ENCODE peak calls at places on chromosomes 2 and 18, in eight cellular contexts. S is effector memory CD4-positive, alpha-beta T cell; G is adrenal gland; F is colonic mucosa; R is GM23248; T is AG04450; Z is brain microvascular endothelial cell; D is lower lobe of right lung. X is an unnamed sample.

GRCh38 chr2:53913721-53914120 is 54.0 kb upstream of the GPR75 start:
- DNase-seq in S (no peak), G (no peak), F (no peak), R (peak), T (no peak), Z (peak), D (no peak), X (peak)

GRCh38 chr2:236694125-236694888 is 124.7 kb downstream of the ACKR3 start:
- DNase-seq in S (no peak), G (no peak), F (no peak), R (no peak), T (no peak), Z (no peak), D (no peak), X (no peak)

GRCh38 chr18:5197032-5197434 is at the start of gene AKAIN1:
- DNase-seq in S (no peak), G (peak), F (no peak), R (peak), T (no peak), Z (peak), D (no peak), X (peak)

GRCh38 chr2:160339726-160340125 is 139.7 kb upstream of the ITGB6 start:
- DNase-seq in S (no peak), G (no peak), F (no peak), R (no peak), T (no peak), Z (no peak), D (no peak), X (no peak)

GRCh38 chr2:152542995-152543481 is 174.2 kb downstream of the PRPF40A start:
- DNase-seq in S (no peak), G (peak), F (no peak), R (peak), T (peak), Z (peak), D (no peak), X (peak)

GRCh38 chr2:132497591-132497990 is 81.0 kb downstream of the GPR39 start:
- DNase-seq in S (no peak), G (no peak), F (no peak), R (peak), T (no peak), Z (no peak), D (no peak), X (peak)

GRCh38 chr18:49565101-49565500 is 3.2 kb downstream of the LIPG start:
- DNase-seq in S (no peak), G (no peak), F (no peak), R (no peak), T (no peak), Z (no peak), D (no peak), X (no peak)

GRCh38 chr2:36362291-36362690 is 6.7 kb downstream of the CRIM1 start:
- DNase-seq in S (no peak), G (no peak), F (no peak), R (peak), T (no peak), Z (peak), D (no peak), X (peak)

GRCh38 chr2:210577263-210578071 is 21.1 kb downstream of the CPS1 start:
- DNase-seq in S (no peak), G (no peak), F (no peak), R (peak), T (no peak), Z (peak), D (no peak), X (peak)

DNA sequence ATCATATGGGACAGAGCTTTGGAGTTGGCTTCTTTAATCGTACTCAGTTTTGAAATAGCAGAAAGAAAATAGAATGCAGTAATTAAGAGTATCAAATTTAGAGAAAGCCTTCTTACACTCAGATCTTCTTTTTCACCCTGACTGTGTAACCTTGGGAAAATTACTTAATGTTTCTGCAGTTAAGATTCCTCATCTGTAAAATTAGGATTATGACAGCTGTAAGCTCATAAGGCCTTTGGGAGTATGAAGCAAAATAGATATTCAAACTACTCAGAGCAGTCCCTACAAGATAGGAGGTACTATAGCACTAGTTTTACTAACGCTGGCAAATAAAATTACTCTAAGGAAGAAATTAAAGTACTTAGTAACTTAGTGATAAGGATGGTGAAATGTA is 5.6 kb downstream of the COL3A1 start:
- DNase-seq in S (no peak), G (no peak), F (no peak), R (no peak), T (no peak), Z (no peak), D (no peak), X (no peak)
- H3K4me3 ChIP-seq in S (no peak), G (peak), F (no peak), R (peak), T (peak), Z (no peak), D (peak), X (no peak)

DNA sequence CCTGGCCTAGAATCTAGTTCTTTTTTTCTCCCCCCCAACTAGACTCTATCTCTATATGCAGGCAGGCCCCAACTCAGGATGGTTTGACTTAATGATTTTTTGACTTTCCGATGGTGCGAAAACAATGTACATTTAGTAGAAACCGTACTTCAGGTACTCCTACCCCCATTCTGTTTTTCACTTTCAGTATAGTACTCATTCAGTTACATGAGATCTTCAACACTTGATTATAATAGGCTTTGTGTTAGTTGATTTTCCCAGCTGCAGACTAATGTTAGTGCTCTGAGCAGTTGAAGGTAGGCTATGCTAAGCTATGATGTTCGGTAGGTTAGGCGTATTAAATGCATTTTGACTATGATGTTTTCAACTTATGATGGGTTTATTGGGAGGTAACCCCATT is 37.7 kb downstream of the PLEKHB2 start:
- DNase-seq in S (no peak), G (no peak), F (no peak), R (no peak), T (no peak), Z (no peak), D (no peak), X (no peak)
- H3K4me3 ChIP-seq in S (no peak), G (no peak), F (no peak), R (no peak), T (no peak), Z (no peak), D (no peak), X (no peak)

DNA sequence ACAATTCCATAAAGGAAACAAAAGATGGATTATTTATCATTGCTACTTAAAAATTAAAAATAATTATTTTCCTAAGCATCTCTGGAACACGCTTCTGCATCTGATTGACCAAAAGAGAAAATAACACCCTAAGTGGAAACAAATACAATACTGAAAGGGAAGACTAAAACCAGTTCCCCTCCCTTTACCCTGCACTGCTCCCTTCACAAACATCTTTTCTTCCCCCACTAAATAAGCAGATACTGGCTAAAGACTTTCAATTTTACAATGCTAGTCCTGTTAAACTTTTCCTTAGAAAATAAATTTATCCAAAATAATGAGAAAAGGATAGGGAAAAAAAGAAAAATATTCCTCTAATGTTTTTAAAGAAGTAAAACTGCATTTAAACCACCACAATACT is 4.3 kb downstream of the NCKAP1 start:
- DNase-seq in S (no peak), G (no peak), F (no peak), R (no peak), T (no peak), Z (no peak), D (no peak), X (no peak)
- H3K4me3 ChIP-seq in S (no peak), G (no peak), F (no peak), R (peak), T (no peak), Z (no peak), D (no peak), X (no peak)

GRCh38 chr18:26745288-26745975 is 120.1 kb downstream of the AQP4 start:
- DNase-seq in S (no peak), G (no peak), F (no peak), R (no peak), T (no peak), Z (no peak), D (no peak), X (no peak)
- H3K4me3 ChIP-seq in S (no peak), G (no peak), F (no peak), R (no peak), T (no peak), Z (no peak), D (no peak), X (no peak)

GRCh38 chr2:16625201-16625729 is 40.4 kb downstream of the CYRIA start:
- DNase-seq in S (no peak), G (no peak), F (no peak), R (no peak), T (no peak), Z (no peak), D (peak), X (no peak)
- H3K4me3 ChIP-seq in S (no peak), G (no peak), F (no peak), R (no peak), T (no peak), Z (no peak), D (no peak), X (no peak)

GRCh38 chr2:46988230-46988629 is 72.6 kb upstream of the MCFD2 start:
- DNase-seq in S (no peak), G (no peak), F (no peak), R (no peak), T (no peak), Z (no peak), D (no peak), X (no peak)

GRCh38 chr2:46983065-46983801 is 67.6 kb upstream of the MCFD2 start:
- DNase-seq in S (no peak), G (no peak), F (no peak), R (peak), T (no peak), Z (peak), D (peak), X (peak)

GRCh38 chr2:46984642-46985476 is 69.3 kb upstream of the MCFD2 start:
- DNase-seq in S (no peak), G (peak), F (peak), R (peak), T (peak), Z (peak), D (peak), X (peak)

GRCh38 chr2:46984034-46984433 is 68.4 kb upstream of the MCFD2 start:
- DNase-seq in S (no peak), G (no peak), F (no peak), R (no peak), T (no peak), Z (no peak), D (no peak), X (no peak)

DNA sequence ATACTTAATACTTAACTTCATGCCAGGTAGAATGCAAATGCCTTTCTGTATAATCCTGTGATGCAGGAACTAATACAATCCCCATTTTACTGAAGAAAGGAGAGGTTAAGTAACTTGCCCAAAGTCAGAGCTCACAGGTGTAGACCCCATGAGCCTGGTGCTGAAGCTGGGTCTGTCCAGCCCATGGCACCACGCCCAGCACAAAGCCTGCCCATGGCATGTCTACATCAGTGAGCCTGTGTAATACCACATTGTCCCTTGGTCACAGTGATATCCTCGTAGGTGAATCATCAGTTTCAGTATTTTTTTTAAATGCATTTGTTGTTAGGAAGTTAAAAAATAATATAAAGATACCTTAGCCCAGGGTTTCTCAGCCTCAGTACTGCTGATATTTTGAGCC is 69.9 kb upstream of the MCFD2 start:
- DNase-seq in S (no peak), G (peak), F (no peak), R (peak), T (no peak), Z (peak), D (no peak), X (peak)
- H3K4me3 ChIP-seq in S (no peak), G (no peak), F (no peak), R (peak), T (no peak), Z (no peak), D (no peak), X (no peak)

GRCh38 chr2:181458881-181459280 is 1.7 kb downstream of the ITGA4 start:
- DNase-seq in S (no peak), G (no peak), F (no peak), R (no peak), T (no peak), Z (no peak), D (no peak), X (peak)
- H3K4me3 ChIP-seq in S (peak), G (peak), F (peak), R (peak), T (no peak), Z (peak), D (peak), X (no peak)

GRCh38 chr2:127423476-127423840 is 5.2 kb downstream of the PROC start:
- DNase-seq in S (no peak), G (no peak), F (peak), R (no peak), T (no peak), Z (no peak), D (no peak), X (peak)
- H3K4me3 ChIP-seq in S (no peak), G (peak), F (peak), R (peak), T (peak), Z (peak), D (peak), X (peak)

GRCh38 chr2:85132392-85132791 is 800 bp upstream of the TCF7L1 start:
- DNase-seq in S (no peak), G (no peak), F (no peak), R (peak), T (no peak), Z (no peak), D (no peak), X (no peak)

GRCh38 chr2:85133751-85134254 is 611 bp downstream of the TCF7L1 start:
- DNase-seq in S (no peak), G (peak), F (peak), R (peak), T (no peak), Z (no peak), D (peak), X (peak)

GRCh38 chr2:85135066-85135914 is 2.1 kb downstream of the TCF7L1 start:
- DNase-seq in S (no peak), G (no peak), F (no peak), R (peak), T (no peak), Z (no peak), D (no peak), X (peak)

GRCh38 chr2:85132834-85133637 is at the start of gene TCF7L1:
- DNase-seq in S (no peak), G (peak), F (peak), R (peak), T (peak), Z (peak), D (peak), X (peak)

DNA sequence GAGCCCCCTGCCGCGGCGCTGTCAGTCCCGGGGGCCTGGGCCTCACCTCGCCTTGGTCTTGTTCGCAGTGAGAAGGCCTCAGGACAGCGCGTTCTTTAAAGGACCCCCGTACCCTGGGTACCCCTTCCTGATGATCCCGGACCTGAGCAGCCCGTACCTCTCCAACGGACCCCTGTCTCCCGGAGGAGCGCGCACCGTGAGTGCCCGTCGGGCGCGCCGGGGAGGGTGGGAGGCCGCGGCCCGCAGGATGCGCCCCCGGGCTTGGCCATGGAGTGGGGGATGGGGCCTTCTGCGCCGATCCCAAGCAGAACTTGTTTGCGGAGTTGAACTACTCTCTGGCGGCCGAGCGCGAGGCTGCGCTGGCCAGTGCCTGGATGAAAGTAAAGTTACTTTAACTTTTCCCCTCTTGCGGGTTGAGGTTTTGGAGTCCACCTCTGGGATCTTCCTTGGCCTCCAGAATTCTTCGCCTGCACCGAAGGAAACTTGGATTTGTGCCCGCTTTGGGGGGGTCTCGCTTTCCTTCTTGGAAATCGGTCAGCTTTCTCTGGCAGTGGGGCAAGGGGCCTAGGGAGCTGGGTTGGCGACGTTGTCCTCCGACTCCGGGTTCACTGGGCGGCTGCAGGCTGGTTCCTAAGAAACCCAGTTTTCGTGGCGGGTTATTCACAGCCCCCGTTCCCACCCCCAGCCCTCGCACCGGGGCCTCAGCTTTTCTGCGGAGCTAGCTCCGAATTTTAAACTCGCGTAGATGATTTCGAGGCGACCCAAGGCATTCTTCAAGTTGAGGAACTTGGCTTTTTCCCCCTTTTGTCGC is 1.3 kb downstream of the TCF7L1 start:
- DNase-seq in S (no peak), G (peak), F (peak), R (peak), T (no peak), Z (no peak), D (peak), X (peak)
- H3K4me3 ChIP-seq in S (peak), G (peak), F (peak), R (peak), T (peak), Z (peak), D (peak), X (peak)

GRCh38 chr2:232419245-232420072 is 12.8 kb downstream of the ALPG start:
- DNase-seq in S (no peak), G (no peak), F (no peak), R (no peak), T (no peak), Z (no peak), D (peak), X (peak)
- H3K4me3 ChIP-seq in S (peak), G (peak), F (peak), R (peak), T (no peak), Z (no peak), D (peak), X (no peak)